ENCODE peak calls at places on chromosomes 13 and 19, in four cellular contexts. S is GM12891, Z is K562, R is GM12878. H is an unnamed sample.

GRCh38 chr13:31725841-31726240 is 13.5 kb upstream of the RXFP2 start:
- DNase-seq in S (no peak), Z (no peak), R (no peak), H (no peak)

GRCh38 chr19:35122687-35123551 is 7.3 kb downstream of the FXYD3 start:
- DNase-seq in S (no peak), Z (no peak), R (no peak), H (no peak)

GRCh38 chr19:23070353-23070781 is 46.5 kb upstream of the ZNF730 start:
- DNase-seq in S (peak), Z (peak), R (no peak), H (no peak)

GRCh38 chr13:109787135-109787954 is 962 bp upstream of the IRS2 start:
- DNase-seq in S (no peak), Z (peak), R (no peak), H (peak)

GRCh38 chr13:31773538-31773937 is 34.2 kb downstream of the RXFP2 start:
- DNase-seq in S (no peak), Z (no peak), R (no peak), H (no peak)

GRCh38 chr13:63700366-63700765 is 2284.7 kb upstream of the PCDH20 start:
- DNase-seq in S (no peak), Z (no peak), R (no peak), H (no peak)

GRCh38 chr13:75357576-75358295 is 124.2 kb downstream of the TBC1D4 start:
- DNase-seq in S (peak), Z (peak), R (no peak), H (peak)

GRCh38 chr13:28257305-28257704 is 119.0 kb downstream of the PAN3 start:
- DNase-seq in S (no peak), Z (no peak), R (no peak), H (no peak)

GRCh38 chr13:114112826-114113322 is 19.5 kb downstream of the RASA3 start:
- DNase-seq in S (no peak), Z (no peak), R (no peak), H (no peak)

GRCh38 chr19:29672933-29673336 is 7.7 kb downstream of the PLEKHF1 start:
- DNase-seq in S (no peak), Z (no peak), R (peak), H (no peak)

GRCh38 chr19:16224266-16225045 is 26.7 kb downstream of the AP1M1 start:
- DNase-seq in S (peak), Z (no peak), R (no peak), H (no peak)

GRCh38 chr19:57241181-57241580 is 749 bp downstream of the ZNF805 start:
- DNase-seq in S (no peak), Z (peak), R (no peak), H (no peak)

GRCh38 chr13:22041741-22042140 is 370.9 kb downstream of the FGF9 start:
- DNase-seq in S (no peak), Z (no peak), R (no peak), H (no peak)

GRCh38 chr13:35005051-35005450 is 63.0 kb downstream of the NBEA start:
- DNase-seq in S (no peak), Z (no peak), R (no peak), H (no peak)

GRCh38 chr19:2478756-2479555 is 3.0 kb downstream of the GADD45B start:
- DNase-seq in S (no peak), Z (no peak), R (no peak), H (no peak)
- TF ChIP-seq SPI1 in S (peak), Z (no peak), R (peak), H (no peak)

GRCh38 chr19:49094505-49095482 is 9.5 kb downstream of the SNRNP70 start:
- DNase-seq in S (no peak), Z (no peak), R (no peak), H (no peak)
- TF ChIP-seq SPI1 in S (no peak), Z (no peak), R (no peak), H (no peak)

GRCh38 chr13:94414141-94414540 is 65.3 kb downstream of the DCT start:
- DNase-seq in S (no peak), Z (no peak), R (no peak), H (no peak)

GRCh38 chr13:94417294-94417693 is 62.2 kb downstream of the DCT start:
- DNase-seq in S (no peak), Z (no peak), R (no peak), H (no peak)

GRCh38 chr13:94413545-94413944 is 65.9 kb downstream of the DCT start:
- DNase-seq in S (no peak), Z (no peak), R (no peak), H (no peak)

GRCh38 chr13:94416454-94417080 is 62.9 kb downstream of the DCT start:
- DNase-seq in S (no peak), Z (no peak), R (no peak), H (no peak)

GRCh38 chr13:94415484-94415883 is 64.0 kb downstream of the DCT start:
- DNase-seq in S (no peak), Z (no peak), R (no peak), H (no peak)
- TF ChIP-seq SPI1 in S (no peak), Z (no peak), R (no peak), H (no peak)

GRCh38 chr19:58561373-58562125 is 3.1 kb upstream of the UBE2M start:
- DNase-seq in S (no peak), Z (no peak), R (no peak), H (no peak)

GRCh38 chr19:58560921-58561320 is 2.5 kb upstream of the UBE2M start:
- DNase-seq in S (no peak), Z (no peak), R (no peak), H (no peak)

GRCh38 chr19:58563823-58564222 is 5.4 kb upstream of the UBE2M start:
- DNase-seq in S (no peak), Z (no peak), R (no peak), H (no peak)

GRCh38 chr19:58563034-58563573 is 4.7 kb upstream of the UBE2M start:
- DNase-seq in S (no peak), Z (no peak), R (no peak), H (no peak)

GRCh38 chr19:58562126-58563033 is 4.0 kb upstream of the UBE2M start:
- DNase-seq in S (no peak), Z (no peak), R (no peak), H (no peak)
- TF ChIP-seq SPI1 in S (no peak), Z (no peak), R (no peak), H (no peak)

H was measured in HL-60.